ENCODE peak calls at places on chromosomes 4 and X, in eight cellular contexts. Q is HT-29; X is Caco-2; O is stimulated activated CD8-positive, alpha-beta memory T cell treated with anti-CD3 and anti-CD28 coated beads, Interleukin-7, amount 100 ng/mL, for 1 hour; C is NCI-H1092 treated with DMSO at 0.1 percent for 48 hours; M is left ventricle myocardium inferior; J is AG10803; P is stimulated activated CD4-positive, alpha-beta T cell treated with anti-CD3 and anti-CD28 coated beads, TNF-alpha, amount 100 ng/mL, for 24 hours. R is an unnamed sample.

GRCh38 chrX:150362599-150363481 is at the start of gene MAMLD1:
- DNase-seq in Q (no peak), X (no peak), O (no peak), C (peak), M (peak), J (peak), P (peak), R (peak)

GRCh38 chrX:2962346-2962745 is 33.2 kb upstream of the ARSD start:
- DNase-seq in Q (no peak), X (no peak), O (no peak), C (no peak), M (no peak), J (no peak), P (no peak), R (no peak)

GRCh38 chrX:133325422-133325821 is 89.9 kb downstream of the GPC4 start:
- DNase-seq in Q (no peak), X (no peak), O (no peak), C (no peak), M (no peak), J (no peak), P (no peak), R (no peak)

GRCh38 chr4:26330186-26330787 is 9.5 kb downstream of the RBPJ start:
- DNase-seq in Q (peak), X (peak), O (no peak), C (peak), M (no peak), J (peak), P (no peak), R (no peak)

GRCh38 chr4:10161840-10162239 is 45.2 kb upstream of the WDR1 start:
- DNase-seq in Q (no peak), X (no peak), O (no peak), C (no peak), M (no peak), J (no peak), P (no peak), R (no peak)

GRCh38 chrX:23494741-23495140 is 160.1 kb downstream of the PTCHD1 start:
- DNase-seq in Q (no peak), X (no peak), O (no peak), C (no peak), M (no peak), J (no peak), P (no peak), R (no peak)

GRCh38 chrX:133294126-133294525 is 76.0 kb upstream of the TFDP3 start:
- DNase-seq in Q (no peak), X (no peak), O (no peak), C (no peak), M (no peak), J (peak), P (no peak), R (no peak)

GRCh38 chrX:65677954-65678469 is 10.6 kb downstream of the MSN start:
- DNase-seq in Q (peak), X (no peak), O (no peak), C (no peak), M (no peak), J (peak), P (no peak), R (peak)

GRCh38 chr4:150242820-150243458 is 164.7 kb downstream of the DCLK2 start:
- DNase-seq in Q (peak), X (peak), O (no peak), C (peak), M (no peak), J (peak), P (no peak), R (no peak)

GRCh38 chr4:147877308-147877771 is 145.5 kb downstream of the ARHGAP10 start:
- DNase-seq in Q (no peak), X (no peak), O (no peak), C (no peak), M (no peak), J (no peak), P (no peak), R (no peak)

GRCh38 chr4:117957570-117957969 is 76.7 kb upstream of the NDST3 start:
- DNase-seq in Q (no peak), X (no peak), O (no peak), C (no peak), M (no peak), J (no peak), P (no peak), R (no peak)

GRCh38 chr4:126470862-126471261 is 1156.1 kb downstream of the FAT4 start:
- DNase-seq in Q (no peak), X (no peak), O (no peak), C (no peak), M (no peak), J (no peak), P (no peak), R (no peak)

GRCh38 chrX:22397566-22397965 is 124.9 kb downstream of the CBLL2 start:
- DNase-seq in Q (no peak), X (no peak), O (no peak), C (no peak), M (no peak), J (no peak), P (no peak), R (no peak)

GRCh38 chr4:172105918-172106317 is 292.7 kb downstream of the GALNTL6 start:
- DNase-seq in Q (no peak), X (no peak), O (no peak), C (no peak), M (no peak), J (no peak), P (no peak), R (no peak)

GRCh38 chr4:184110452-184110851 is 107.2 kb downstream of the ENPP6 start:
- DNase-seq in Q (no peak), X (no peak), O (no peak), C (no peak), M (no peak), J (no peak), P (no peak), R (no peak)

GRCh38 chr4:90727938-90728337 is 600.7 kb downstream of the CCSER1 start:
- DNase-seq in Q (peak), X (peak), O (no peak), C (no peak), M (no peak), J (no peak), P (no peak), R (no peak)